ENCODE peak calls at places on chromosomes 13 and 19, in six cellular contexts. E, K, U, S, X and A are unnamed samples.

GRCh38 chr19:10884273-10884672 is 12.9 kb downstream of the CARM1 start:
- DNase-seq in E (no peak), K (no peak), U (no peak), S (no peak), X (peak), A (no peak)

GRCh38 chr13:45564108-45564507 is 51.4 kb downstream of the ERICH6B start:
- DNase-seq in E (no peak), K (no peak), U (no peak), S (no peak), X (no peak), A (peak)

GRCh38 chr13:45370922-45371406 is 30.0 kb upstream of the TPT1 start:
- DNase-seq in E (peak), K (peak), U (peak), S (peak), X (peak), A (peak)

GRCh38 chr19:19602136-19602712 is 16.3 kb downstream of the PBX4 start:
- DNase-seq in E (no peak), K (no peak), U (peak), S (no peak), X (no peak), A (no peak)

GRCh38 chr19:3577741-3578344 is 5.1 kb downstream of the HMG20B start:
- DNase-seq in E (peak), K (no peak), U (no peak), S (no peak), X (no peak), A (no peak)

GRCh38 chr19:11570039-11570462 is 7.4 kb downstream of the ACP5 start:
- DNase-seq in E (no peak), K (no peak), U (no peak), S (no peak), X (peak), A (no peak)

GRCh38 chr13:106373989-106374572 is 161.4 kb downstream of the EFNB2 start:
- DNase-seq in E (no peak), K (no peak), U (no peak), S (no peak), X (peak), A (no peak)

GRCh38 chr19:56866563-56866962 is 26.0 kb upstream of the PEG3 start:
- DNase-seq in E (no peak), K (no peak), U (no peak), S (no peak), X (no peak), A (no peak)

GRCh38 chr13:40981361-40981760 is 37.8 kb downstream of the ELF1 start:
- DNase-seq in E (no peak), K (no peak), U (no peak), S (no peak), X (peak), A (no peak)

GRCh38 chr13:41603917-41604316 is 146.6 kb downstream of the RGCC start:
- DNase-seq in E (no peak), K (no peak), U (no peak), S (no peak), X (no peak), A (no peak)

GRCh38 chr13:110519046-110519445 is 42.5 kb downstream of the RAB20 start:
- DNase-seq in E (no peak), K (no peak), U (no peak), S (no peak), X (no peak), A (no peak)

GRCh38 chr13:106349080-106349841 is 186.2 kb downstream of the EFNB2 start:
- DNase-seq in E (no peak), K (no peak), U (no peak), S (peak), X (no peak), A (peak)

GRCh38 chr19:42965204-42965603 is 28.2 kb upstream of the PSG7 start:
- DNase-seq in E (no peak), K (no peak), U (no peak), S (no peak), X (no peak), A (no peak)

GRCh38 chr19:7866399-7867091 is 7.6 kb downstream of the PRR36 start:
- DNase-seq in E (no peak), K (no peak), U (no peak), S (no peak), X (no peak), A (no peak)

GRCh38 chr13:44221657-44222056 is 152.0 kb upstream of the SERP2 start:
- DNase-seq in E (no peak), K (no peak), U (no peak), S (no peak), X (no peak), A (no peak)

GRCh38 chr13:112693831-112694497 is 4.1 kb downstream of the ATP11A start:
- DNase-seq in E (peak), K (peak), U (no peak), S (peak), X (peak), A (peak)

GRCh38 chr13:57631607-57632275 is at the start of gene PCDH17:
- DNase-seq in E (peak), K (peak), U (no peak), S (peak), X (no peak), A (peak)

GRCh38 chr13:26377038-26377437 is 123.1 kb downstream of the CDK8 start:
- DNase-seq in E (no peak), K (no peak), U (no peak), S (no peak), X (peak), A (no peak)

GRCh38 chr19:47021536-47022139 is 2.0 kb downstream of the NPAS1 start:
- DNase-seq in E (no peak), K (no peak), U (no peak), S (no peak), X (no peak), A (no peak)

GRCh38 chr13:34174671-34175145 is 356.8 kb downstream of the RFC3 start:
- DNase-seq in E (no peak), K (no peak), U (no peak), S (no peak), X (no peak), A (no peak)

GRCh38 chr19:53102186-53102585 is 1.0 kb downstream of the ZNF160 start:
- DNase-seq in E (no peak), K (no peak), U (no peak), S (no peak), X (no peak), A (no peak)

GRCh38 chr13:95137096-95137495 is 164.2 kb downstream of the ABCC4 start:
- DNase-seq in E (no peak), K (no peak), U (no peak), S (no peak), X (peak), A (no peak)